ENCODE peak calls at places on chromosomes 6 and 20, in eight cellular contexts. C is CD8-positive, alpha-beta T cell; K is astrocyte of the spinal cord; B is SK-N-SH; R is A549; N is mucosa of descending colon; T is fibroblast of lung; Q is fibroblast of villous mesenchyme. J is an unnamed sample.

GRCh38 chr6:22025468-22026159 is 271.2 kb downstream of the PRL start:
- DNase-seq in Q (peak; percentile 56), N (no peak), R (peak; percentile 10), C (no peak), K (peak; percentile 87), B (peak; percentile 16), T (peak; percentile 53), J (no peak)

GRCh38 chr6:89458720-89459119 is 25.8 kb downstream of the ANKRD6 start:
- DNase-seq in T (no peak), R (no peak), B (no peak), K (no peak), C (no peak), N (no peak), Q (no peak), J (no peak)

GRCh38 chr6:108132863-108133262 is 33.0 kb upstream of the NR2E1 start:
- DNase-seq in T (no peak), Q (no peak), B (no peak), R (no peak), N (no peak), K (no peak), C (no peak), J (no peak)

GRCh38 chr6:41503435-41503768 is 42.8 kb upstream of the FOXP4 start:
- DNase-seq in C (no peak), B (no peak), N (no peak), T (peak; percentile 23), R (no peak), K (peak; percentile 44), Q (no peak), J (no peak)

GRCh38 chr20:56885521-56885920 is 256.4 kb downstream of the TFAP2C start:
- DNase-seq in B (no peak), C (no peak), K (no peak), N (no peak), Q (no peak), R (no peak), T (no peak), J (no peak)

GRCh38 chr20:52823303-52823702 is 148.9 kb upstream of the TSHZ2 start:
- DNase-seq in C (no peak), N (no peak), B (no peak), K (no peak), Q (no peak), R (no peak), T (no peak), J (no peak)

GRCh38 chr20:10653593-10654288 is 20.1 kb downstream of the JAG1 start:
- DNase-seq in Q (peak; percentile 93), B (no peak), T (peak; percentile 72), R (no peak), N (peak; percentile 49), K (peak; percentile 81), C (no peak), J (no peak)

GRCh38 chr6:88963139-88964090 is at the start of gene RNGTT:
- DNase-seq in Q (peak; percentile 97), T (peak; percentile 97), N (peak; percentile 99), B (peak; percentile 97), C (peak; percentile 98), R (peak; percentile 86), K (peak; percentile 98), J (peak; percentile 98)

GRCh38 chr6:79878142-79878748 is 69.1 kb downstream of the ELOVL4 start:
- DNase-seq in T (no peak), B (no peak), C (no peak), K (no peak), R (no peak), Q (no peak), N (peak; percentile 16), J (no peak)

GRCh38 chr20:63495771-63496403 is 3.0 kb downstream of the EEF1A2 start:
- DNase-seq in T (peak; percentile 43), Q (peak; percentile 41), B (peak; percentile 90), R (peak; percentile 73), K (peak; percentile 29), C (peak; percentile 85), N (peak; percentile 77), J (peak; percentile 89)

GRCh38 chr20:63497946-63498935 is 642 bp downstream of the EEF1A2 start:
- DNase-seq in R (peak; percentile 62), C (peak; percentile 3), T (peak; percentile 17), B (peak; percentile 90), N (no peak), Q (peak; percentile 29), K (no peak), J (peak; percentile 68)

GRCh38 chr20:63497138-63497945 is 1.5 kb downstream of the EEF1A2 start:
- DNase-seq in K (no peak), C (no peak), T (no peak), Q (no peak), N (no peak), R (no peak), B (peak; percentile 38), J (peak; percentile 82)

GRCh38 chr20:63495167-63495720 is 3.6 kb downstream of the EEF1A2 start:
- DNase-seq in N (no peak), R (no peak), B (peak; percentile 17), Q (no peak), T (no peak), C (no peak), K (no peak), J (no peak)

DNA sequence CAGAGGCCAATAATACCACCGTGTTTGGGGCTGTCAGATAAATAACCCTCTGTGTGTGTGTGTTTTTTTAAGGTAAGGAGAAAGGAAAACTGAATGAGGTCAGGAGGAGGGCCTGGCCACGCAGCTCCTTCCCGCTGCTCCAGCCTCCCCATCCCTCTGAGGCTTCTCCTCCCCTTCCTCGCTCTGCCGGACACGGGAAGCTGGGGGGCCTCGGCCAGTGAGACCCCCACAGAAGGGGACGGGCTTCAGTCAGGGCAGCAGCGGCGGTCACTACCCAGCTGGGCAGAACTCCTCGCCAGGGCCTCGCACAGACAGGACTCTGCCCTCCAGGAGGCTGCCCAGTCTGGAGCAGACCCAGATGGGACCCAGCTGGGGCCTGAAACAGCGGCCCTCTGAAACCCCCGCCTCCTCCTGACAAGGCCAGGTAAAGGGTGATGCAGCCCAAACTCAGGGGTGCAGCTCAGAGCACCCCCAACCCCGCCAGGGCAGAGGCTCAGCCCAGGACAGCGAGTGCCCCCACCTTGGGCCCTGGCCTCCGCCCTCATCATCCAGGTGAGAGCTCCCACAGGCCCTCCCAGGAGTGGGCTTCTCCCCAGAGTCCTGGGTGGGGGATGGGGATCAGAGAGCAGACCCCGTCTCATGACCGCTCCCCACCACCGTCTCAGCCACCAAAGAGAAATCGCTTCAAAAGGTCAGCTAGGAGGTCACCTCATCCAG is 2.3 kb downstream of the EEF1A2 start:
- DNase-seq in N (no peak), K (no peak), B (no peak), C (no peak), Q (no peak), T (no peak), R (no peak), J (peak; percentile 84)
- TF ChIP-seq CTCF in N (no peak), K (no peak), B (no peak), C (peak; percentile 49), Q (no peak), T (no peak), R (peak; percentile 24), J (peak; percentile 27)

GRCh38 chr6:165443462-165443861 is 134.1 kb upstream of the C6orf118 start:
- DNase-seq in R (no peak), Q (no peak), N (no peak), K (no peak), T (no peak), C (no peak), B (no peak), J (no peak)

GRCh38 chr6:165441176-165441575 is 131.8 kb upstream of the C6orf118 start:
- DNase-seq in K (no peak), B (no peak), Q (no peak), T (no peak), N (no peak), R (no peak), C (no peak), J (no peak)

GRCh38 chr6:165439928-165440554 is 130.6 kb upstream of the C6orf118 start:
- DNase-seq in R (peak; percentile 6), B (peak; percentile 27), Q (peak; percentile 74), T (peak; percentile 75), K (peak; percentile 77), N (no peak), C (no peak), J (no peak)
- TF ChIP-seq CTCF in R (peak; percentile 57), B (peak; percentile 70), Q (peak; percentile 48), T (no peak), K (peak; percentile 46), N (no peak), C (no peak), J (peak; percentile 93)

GRCh38 chr6:38676236-38676973 is 26.5 kb downstream of the GLO1 start:
- DNase-seq in B (no peak), C (no peak), R (no peak), Q (no peak), N (no peak), K (no peak), T (no peak), J (no peak)

GRCh38 chr6:38676974-38677544 is 25.9 kb downstream of the GLO1 start:
- DNase-seq in B (no peak), C (no peak), T (no peak), R (no peak), K (no peak), Q (no peak), N (no peak), J (no peak)

GRCh38 chr6:38671885-38672467 is 31.0 kb downstream of the GLO1 start:
- DNase-seq in K (peak; percentile 63), R (peak; percentile 56), B (peak; percentile 68), Q (peak; percentile 68), T (peak; percentile 77), C (peak; percentile 24), N (peak; percentile 48), J (no peak)

GRCh38 chr6:38678178-38678760 is 24.7 kb downstream of the GLO1 start:
- DNase-seq in N (no peak), R (no peak), K (no peak), B (no peak), Q (no peak), C (no peak), T (no peak), J (no peak)

GRCh38 chr6:38673397-38674165 is 29.4 kb downstream of the GLO1 start:
- DNase-seq in Q (no peak), K (no peak), T (no peak), C (no peak), B (no peak), R (no peak), N (no peak), J (no peak)
- TF ChIP-seq CTCF in Q (no peak), K (no peak), T (no peak), C (no peak), B (no peak), R (no peak), N (no peak), J (no peak)

DNA sequence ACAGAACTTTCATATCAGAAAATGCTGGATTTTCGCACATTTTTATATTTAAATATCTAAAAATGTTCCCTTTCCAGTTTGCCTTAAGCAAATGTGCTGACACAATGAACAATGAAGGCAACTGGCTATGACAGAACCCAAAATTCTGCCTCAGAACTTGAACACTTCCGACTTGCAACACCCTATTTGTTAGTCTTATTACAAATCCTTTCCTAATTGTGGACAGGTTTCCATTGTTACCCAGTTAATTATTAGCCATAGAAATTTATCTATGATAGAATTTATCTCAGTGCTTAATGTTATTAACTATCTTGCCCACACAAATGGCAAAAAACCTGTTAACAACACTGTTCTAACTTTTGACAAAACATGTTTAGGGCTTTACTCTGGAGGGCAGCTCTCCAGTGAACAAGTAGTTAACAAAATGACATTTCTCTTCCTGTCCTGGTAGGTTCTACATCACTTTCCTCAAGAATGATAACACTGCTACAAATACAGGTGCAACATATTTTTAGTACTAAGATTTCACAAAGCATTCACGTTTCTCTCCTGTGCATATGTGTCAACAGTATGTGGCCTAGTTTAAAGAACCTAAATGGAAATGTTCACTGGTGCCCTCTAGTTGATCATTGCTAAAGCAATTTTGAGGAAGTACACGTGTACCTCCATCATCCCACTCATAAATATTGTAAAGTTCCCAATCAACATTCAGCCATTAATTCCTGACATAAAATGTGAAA is 58.4 kb downstream of the HIVEP2 start:
- DNase-seq in N (peak; percentile 32), C (no peak), Q (peak; percentile 66), B (no peak), T (peak; percentile 75), R (no peak), K (peak; percentile 67), J (no peak)
- TF ChIP-seq CTCF in N (peak; percentile 11), C (peak; percentile 57), Q (peak; percentile 38), B (peak; percentile 54), T (no peak), R (peak; percentile 45), K (peak; percentile 42), J (peak; percentile 76)

J was measured in chondrocyte.